ENCODE peak calls at places on chromosomes 4 and X, in eight cellular contexts. One of them, this sample, is unnamed.

GRCh38 chr4:179855471-179855870 is 2387.7 kb upstream of the TENM3 start:
- DNase-seq in epithelial cell of prostate: no peak
- DNase-seq in aorta: no peak
- DNase-seq in AG20443: no peak
- DNase-seq in tibial artery: no peak
- DNase-seq in nucleus accumbens: no peak
- DNase-seq in Peyer's patch: no peak
- DNase-seq in activated CD4-positive, alpha-beta memory T cell treated with anti-CD3 and anti-CD28 coated beads for 36 hours: no peak
- DNase-seq in this sample: no peak

GRCh38 chr4:27005512-27006246 is 145.0 kb downstream of the STIM2 start:
- DNase-seq in epithelial cell of prostate: peak
- DNase-seq in aorta: no peak
- DNase-seq in AG20443: peak
- DNase-seq in tibial artery: no peak
- DNase-seq in nucleus accumbens: no peak
- DNase-seq in Peyer's patch: no peak
- DNase-seq in activated CD4-positive, alpha-beta memory T cell treated with anti-CD3 and anti-CD28 coated beads for 36 hours: no peak
- DNase-seq in this sample: peak

GRCh38 chrX:16971694-16972093 is 25.2 kb downstream of the REPS2 start:
- DNase-seq in epithelial cell of prostate: no peak
- DNase-seq in aorta: no peak
- DNase-seq in AG20443: no peak
- DNase-seq in tibial artery: no peak
- DNase-seq in nucleus accumbens: no peak
- DNase-seq in Peyer's patch: no peak
- DNase-seq in activated CD4-positive, alpha-beta memory T cell treated with anti-CD3 and anti-CD28 coated beads for 36 hours: no peak
- DNase-seq in this sample: no peak

GRCh38 chr4:187656953-187657352 is 338.6 kb upstream of the ZFP42 start:
- DNase-seq in epithelial cell of prostate: no peak
- DNase-seq in aorta: no peak
- DNase-seq in AG20443: no peak
- DNase-seq in tibial artery: no peak
- DNase-seq in nucleus accumbens: no peak
- DNase-seq in Peyer's patch: no peak
- DNase-seq in activated CD4-positive, alpha-beta memory T cell treated with anti-CD3 and anti-CD28 coated beads for 36 hours: no peak
- DNase-seq in this sample: peak

GRCh38 chrX:10370976-10371375 is 214.2 kb downstream of the CLCN4 start:
- DNase-seq in epithelial cell of prostate: no peak
- DNase-seq in aorta: no peak
- DNase-seq in AG20443: no peak
- DNase-seq in tibial artery: no peak
- DNase-seq in nucleus accumbens: no peak
- DNase-seq in Peyer's patch: no peak
- DNase-seq in activated CD4-positive, alpha-beta memory T cell treated with anti-CD3 and anti-CD28 coated beads for 36 hours: no peak
- DNase-seq in this sample: no peak

GRCh38 chr4:24956091-24956490 is 43.2 kb upstream of the CCDC149 start:
- DNase-seq in epithelial cell of prostate: no peak
- DNase-seq in aorta: no peak
- DNase-seq in AG20443: no peak
- DNase-seq in tibial artery: no peak
- DNase-seq in nucleus accumbens: no peak
- DNase-seq in Peyer's patch: no peak
- DNase-seq in activated CD4-positive, alpha-beta memory T cell treated with anti-CD3 and anti-CD28 coated beads for 36 hours: no peak
- DNase-seq in this sample: no peak

GRCh38 chrX:107716045-107716684 is 59.4 kb downstream of the TSC22D3 start:
- DNase-seq in epithelial cell of prostate: no peak
- DNase-seq in aorta: peak
- DNase-seq in AG20443: peak
- DNase-seq in tibial artery: no peak
- DNase-seq in nucleus accumbens: peak
- DNase-seq in Peyer's patch: no peak
- DNase-seq in activated CD4-positive, alpha-beta memory T cell treated with anti-CD3 and anti-CD28 coated beads for 36 hours: peak
- DNase-seq in this sample: peak

GRCh38 chrX:96182366-96182765 is 502.3 kb upstream of the DIAPH2 start:
- DNase-seq in epithelial cell of prostate: no peak
- DNase-seq in aorta: no peak
- DNase-seq in AG20443: peak
- DNase-seq in tibial artery: no peak
- DNase-seq in nucleus accumbens: no peak
- DNase-seq in Peyer's patch: no peak
- DNase-seq in activated CD4-positive, alpha-beta memory T cell treated with anti-CD3 and anti-CD28 coated beads for 36 hours: no peak
- DNase-seq in this sample: peak

GRCh38 chr4:152540293-152540674 is 4.4 kb upstream of the FBXW7 start:
- DNase-seq in epithelial cell of prostate: no peak
- DNase-seq in aorta: no peak
- DNase-seq in AG20443: no peak
- DNase-seq in tibial artery: no peak
- DNase-seq in nucleus accumbens: no peak
- DNase-seq in Peyer's patch: no peak
- DNase-seq in activated CD4-positive, alpha-beta memory T cell treated with anti-CD3 and anti-CD28 coated beads for 36 hours: peak
- DNase-seq in this sample: no peak

GRCh38 chr4:129246850-129247542 is 151.0 kb downstream of the C4orf33 start:
- DNase-seq in epithelial cell of prostate: no peak
- DNase-seq in aorta: no peak
- DNase-seq in AG20443: no peak
- DNase-seq in tibial artery: no peak
- DNase-seq in nucleus accumbens: no peak
- DNase-seq in Peyer's patch: no peak
- DNase-seq in activated CD4-positive, alpha-beta memory T cell treated with anti-CD3 and anti-CD28 coated beads for 36 hours: no peak
- DNase-seq in this sample: no peak

GRCh38 chrX:118219866-118220265 is 103.3 kb upstream of the KLHL13 start:
- DNase-seq in epithelial cell of prostate: no peak
- DNase-seq in aorta: no peak
- DNase-seq in AG20443: no peak
- DNase-seq in tibial artery: no peak
- DNase-seq in nucleus accumbens: no peak
- DNase-seq in Peyer's patch: no peak
- DNase-seq in activated CD4-positive, alpha-beta memory T cell treated with anti-CD3 and anti-CD28 coated beads for 36 hours: no peak
- DNase-seq in this sample: no peak

GRCh38 chrX:1026263-1027015 is 186.0 kb downstream of the CRLF2 start:
- DNase-seq in epithelial cell of prostate: no peak
- DNase-seq in aorta: no peak
- DNase-seq in AG20443: no peak
- DNase-seq in tibial artery: no peak
- DNase-seq in nucleus accumbens: no peak
- DNase-seq in Peyer's patch: no peak
- DNase-seq in activated CD4-positive, alpha-beta memory T cell treated with anti-CD3 and anti-CD28 coated beads for 36 hours: no peak
- DNase-seq in this sample: no peak

GRCh38 chr4:184472540-184473264 is 1.6 kb downstream of the IRF2 start:
- DNase-seq in epithelial cell of prostate: no peak
- DNase-seq in aorta: peak
- DNase-seq in AG20443: peak
- DNase-seq in tibial artery: peak
- DNase-seq in nucleus accumbens: peak
- DNase-seq in Peyer's patch: peak
- DNase-seq in activated CD4-positive, alpha-beta memory T cell treated with anti-CD3 and anti-CD28 coated beads for 36 hours: peak
- DNase-seq in this sample: peak

GRCh38 chr4:70269674-70270073 is 27.3 kb downstream of the CSN3 start:
- DNase-seq in epithelial cell of prostate: no peak
- DNase-seq in aorta: no peak
- DNase-seq in AG20443: no peak
- DNase-seq in tibial artery: no peak
- DNase-seq in nucleus accumbens: no peak
- DNase-seq in Peyer's patch: no peak
- DNase-seq in activated CD4-positive, alpha-beta memory T cell treated with anti-CD3 and anti-CD28 coated beads for 36 hours: no peak
- DNase-seq in this sample: no peak

This sample was measured in AG10803.